ENCODE peak calls at places on chromosomes 4 and X, in six cellular contexts. One of them, this sample, is unnamed.
A peak's percentile ranks its signal among the peaks of the same experiment; 100 is the strongest.

GRCh38 chrX:71936632-71937031 is 26.0 kb downstream of the NHSL2 start:
- DNase-seq in WTC11: no peak
- DNase-seq in PC-9: no peak
- DNase-seq in KG1: no peak
- DNase-seq in retina: no peak
- DNase-seq in NCI-H69: no peak
- DNase-seq in this sample: no peak

GRCh38 chr4:38125816-38126215 is 165.6 kb downstream of the PTTG2 start:
- DNase-seq in WTC11: no peak
- DNase-seq in PC-9: no peak
- DNase-seq in KG1: no peak
- DNase-seq in retina: no peak
- DNase-seq in NCI-H69: no peak
- DNase-seq in this sample: no peak

GRCh38 chrX:149151805-149152757 is 353.0 kb downstream of the IDS start:
- DNase-seq in WTC11: no peak
- DNase-seq in PC-9: no peak
- DNase-seq in KG1: no peak
- DNase-seq in retina: no peak
- DNase-seq in NCI-H69: no peak
- DNase-seq in this sample: no peak

GRCh38 chr4:145545538-145546224 is 64.0 kb downstream of the SMAD1 start:
- DNase-seq in WTC11: no peak
- DNase-seq in PC-9: peak; percentile 93
- DNase-seq in KG1: no peak
- DNase-seq in retina: no peak
- DNase-seq in NCI-H69: peak; percentile 72
- DNase-seq in this sample: no peak

GRCh38 chrX:109537324-109537665 is 651 bp downstream of the NXT2 start:
- DNase-seq in WTC11: no peak
- DNase-seq in PC-9: peak; percentile 94
- DNase-seq in KG1: peak; percentile 1
- DNase-seq in retina: no peak
- DNase-seq in NCI-H69: peak; percentile 36
- DNase-seq in this sample: no peak

GRCh38 chr4:163562496-163562895 is 68.0 kb downstream of the TMA16 start:
- DNase-seq in WTC11: no peak
- DNase-seq in PC-9: no peak
- DNase-seq in KG1: no peak
- DNase-seq in retina: no peak
- DNase-seq in NCI-H69: no peak
- DNase-seq in this sample: no peak

GRCh38 chr4:86432552-86433134 is 72.8 kb upstream of the MAPK10 start:
- DNase-seq in WTC11: no peak
- DNase-seq in PC-9: no peak
- DNase-seq in KG1: no peak
- DNase-seq in retina: no peak
- DNase-seq in NCI-H69: peak; percentile 94
- DNase-seq in this sample: no peak

GRCh38 chr4:153684182-153685073 is at the start of gene TLR2:
- DNase-seq in WTC11: peak; percentile 66
- DNase-seq in PC-9: no peak
- DNase-seq in KG1: no peak
- DNase-seq in retina: peak; percentile 69
- DNase-seq in NCI-H69: peak; percentile 45
- DNase-seq in this sample: no peak

GRCh38 chr4:147732516-147733193 is 767 bp downstream of the ARHGAP10 start:
- DNase-seq in WTC11: peak; percentile 71
- DNase-seq in PC-9: peak; percentile 44
- DNase-seq in KG1: no peak
- DNase-seq in retina: no peak
- DNase-seq in NCI-H69: peak; percentile 68
- DNase-seq in this sample: no peak

GRCh38 chrX:150185766-150186165 is 177.4 kb upstream of the MAMLD1 start:
- DNase-seq in WTC11: no peak
- DNase-seq in PC-9: no peak
- DNase-seq in KG1: no peak
- DNase-seq in retina: no peak
- DNase-seq in NCI-H69: no peak
- DNase-seq in this sample: no peak

GRCh38 chr4:165326831-165327210 is 648 bp upstream of the MSMO1 start:
- DNase-seq in WTC11: peak; percentile 36
- DNase-seq in PC-9: peak; percentile 41
- DNase-seq in KG1: no peak
- DNase-seq in retina: no peak
- DNase-seq in NCI-H69: peak; percentile 59
- DNase-seq in this sample: peak; percentile 54

This sample was measured in G401.